ENCODE peak calls at places on chromosome 10, in five cellular contexts. Q is heart right ventricle, L is Panc1, H is tibial nerve, E is GM23248. S is an unnamed sample. For H3K9me3 and H3K27me3, the result is how much of the 10 kb centered on the place peaks cover.

GRCh38 chr10:480928-481551 is 208.4 kb downstream of the DIP2C start:
- DNase-seq in H (no peak), Q (no peak), L (no peak), E (no peak), S (no peak)

GRCh38 chr10:28384557-28384956 is 81.7 kb upstream of the MPP7 start:
- DNase-seq in L (no peak), H (no peak), Q (no peak), E (no peak), S (no peak)

GRCh38 chr10:65968871-65969270 is 957.0 kb upstream of the LRRTM3 start:
- DNase-seq in E (no peak), L (no peak), H (no peak), Q (no peak), S (no peak)

GRCh38 chr10:107553470-107553869 is 389.0 kb upstream of the SORCS1 start:
- DNase-seq in L (no peak), Q (no peak), E (peak), H (no peak), S (no peak)

GRCh38 chr10:122435212-122435827 is 19.1 kb upstream of the ARMS2 start:
- DNase-seq in E (peak), Q (no peak), L (peak), H (no peak), S (no peak)

GRCh38 chr10:57696641-57697040 is 571.1 kb downstream of the IPMK start:
- DNase-seq in E (peak), Q (no peak), H (no peak), L (peak), S (no peak)

GRCh38 chr10:34758447-34758996 is 56.6 kb downstream of the PARD3 start:
- DNase-seq in L (peak), Q (no peak), E (peak), H (no peak), S (no peak)

GRCh38 chr10:93463723-93464511 is 18.2 kb downstream of the MYOF start:
- DNase-seq in L (no peak), Q (peak), E (peak), H (no peak), S (peak)

GRCh38 chr10:69009360-69009759 is 20.8 kb downstream of the KIFBP start:
- DNase-seq in Q (no peak), L (no peak), H (no peak), E (peak), S (no peak)

GRCh38 chr10:114096864-114097263 is 53.2 kb downstream of the ADRB1 start:
- DNase-seq in Q (no peak), E (no peak), L (no peak), H (no peak), S (no peak)

GRCh38 chr10:1648648-1649047 is 88.7 kb downstream of the ADARB2 start:
- DNase-seq in E (no peak), L (no peak), H (no peak), Q (no peak), S (no peak)
- H3K9me3 ChIP-seq in E (under half), L (under half), H (under half), Q (under half), S (under half)

GRCh38 chr10:22341936-22342222 is 3.4 kb upstream of the SPAG6 start:
- DNase-seq in L (no peak), Q (no peak), H (no peak), E (no peak), S (no peak)
- H3K27me3 ChIP-seq in L (under half), Q (half or more), H (under half), E (half or more), S (half or more)

GRCh38 chr10:43402880-43403452 is 6.0 kb downstream of the HNRNPF start:
- DNase-seq in H (no peak), E (no peak), Q (no peak), L (no peak), S (no peak)

GRCh38 chr10:43399911-43400310 is 9.1 kb downstream of the HNRNPF start:
- DNase-seq in H (no peak), L (no peak), Q (no peak), E (no peak), S (no peak)

GRCh38 chr10:43402176-43402575 is 6.8 kb downstream of the HNRNPF start:
- DNase-seq in H (no peak), E (no peak), Q (no peak), L (no peak), S (no peak)

GRCh38 chr10:43398939-43399871 is 9.8 kb downstream of the HNRNPF start:
- DNase-seq in L (no peak), H (no peak), E (peak), Q (no peak), S (peak)

DNA sequence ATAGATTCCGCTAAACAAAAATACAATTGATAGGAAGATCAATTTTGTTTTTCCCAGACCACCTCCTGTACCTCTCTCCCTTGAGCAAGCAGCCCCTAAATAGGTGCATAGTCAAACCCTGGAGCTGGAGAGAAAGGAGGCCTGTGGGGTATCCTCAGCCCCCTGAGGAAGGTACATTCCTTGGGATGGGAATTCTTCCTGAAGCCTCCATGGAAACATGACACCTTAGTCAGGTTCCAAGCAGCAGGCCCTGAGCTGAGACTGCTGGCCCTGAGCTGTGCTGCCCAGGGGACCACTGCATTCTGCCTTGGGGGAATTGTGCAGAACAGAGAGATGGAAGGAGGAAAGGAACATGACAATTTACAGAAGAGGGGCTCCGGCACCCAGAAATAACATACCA is 7.4 kb downstream of the HNRNPF start:
- DNase-seq in H (no peak), Q (no peak), L (no peak), E (no peak), S (no peak)
- H3K27ac ChIP-seq in H (no peak), Q (no peak), L (peak), E (peak), S (no peak)

GRCh38 chr10:130847170-130847569 is 464.4 kb downstream of the TCERG1L start:
- DNase-seq in Q (no peak), L (no peak), E (no peak), H (no peak), S (peak)
- H3K9me3 ChIP-seq in Q (under half), L (under half), E (under half), H (under half), S (under half)

DNA sequence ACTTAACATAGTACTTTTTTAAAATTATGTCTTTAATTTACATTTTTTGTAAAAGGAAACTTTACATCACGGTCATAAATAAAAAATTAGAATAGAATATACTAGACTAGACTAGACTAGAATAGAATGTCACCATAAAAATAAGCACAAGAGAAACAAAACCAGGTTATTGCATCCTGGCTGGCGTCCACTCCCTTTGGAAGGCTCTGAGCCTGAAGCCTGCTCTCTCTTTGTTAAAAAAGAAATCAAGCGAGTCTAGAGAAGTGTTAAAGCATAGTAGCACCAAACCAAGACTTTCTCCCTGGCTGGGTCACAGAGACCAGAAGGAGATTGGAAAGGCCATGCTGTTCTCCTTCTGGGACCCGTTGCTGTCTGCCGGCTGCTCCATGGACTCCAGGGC is 104.6 kb downstream of the C10orf105 start:
- DNase-seq in H (no peak), Q (no peak), L (no peak), E (no peak), S (no peak)
- H3K27me3 ChIP-seq in H (under half), Q (under half), L (under half), E (under half), S (under half)

GRCh38 chr10:125076891-125077643 is 83.3 kb downstream of the CTBP2 start:
- DNase-seq in H (no peak), L (no peak), E (no peak), Q (no peak), S (no peak)
- H3K27ac ChIP-seq in H (no peak), L (no peak), E (no peak), Q (peak), S (peak)

GRCh38 chr10:38184477-38184876 is 90.3 kb downstream of the ZNF37A start:
- DNase-seq in H (no peak), E (no peak), L (no peak), Q (no peak), S (no peak)
- H3K9me3 ChIP-seq in H (under half), E (under half), L (under half), Q (under half), S (under half)

S was measured in ascending aorta.